ENCODE peak calls at places on chromosomes 3 and 15, in four cellular contexts. One of them, this sample, is unnamed.

GRCh38 chr3:182979719-182980191 is 583 bp downstream of the DCUN1D1 start:
- DNase-seq in HepG2: peak
- DNase-seq in GM12878: no peak
- DNase-seq in K562: peak
- DNase-seq in this sample: peak

GRCh38 chr15:55827965-55828364 is 85.0 kb upstream of the PRTG start:
- DNase-seq in GM12878: no peak
- DNase-seq in HepG2: no peak
- DNase-seq in K562: no peak
- DNase-seq in this sample: no peak

GRCh38 chr3:40574661-40575060 is 49.9 kb downstream of the ZNF621 start:
- DNase-seq in HepG2: no peak
- DNase-seq in K562: peak
- DNase-seq in GM12878: no peak
- DNase-seq in this sample: no peak

GRCh38 chr15:82272154-82272553 is 9.5 kb downstream of the SAXO2 start:
- DNase-seq in K562: no peak
- DNase-seq in GM12878: no peak
- DNase-seq in HepG2: no peak
- DNase-seq in this sample: no peak

GRCh38 chr3:178353292-178353814 is 182.9 kb upstream of the KCNMB2 start:
- DNase-seq in HepG2: no peak
- DNase-seq in GM12878: no peak
- DNase-seq in K562: no peak
- DNase-seq in this sample: no peak

GRCh38 chr15:31347067-31347975 is 20.7 kb downstream of the KLF13 start:
- DNase-seq in HepG2: no peak
- DNase-seq in GM12878: no peak
- DNase-seq in K562: no peak
- DNase-seq in this sample: no peak

GRCh38 chr3:64190517-64191515 is 34.5 kb downstream of the PRICKLE2 start:
- DNase-seq in HepG2: no peak
- DNase-seq in K562: no peak
- DNase-seq in GM12878: no peak
- DNase-seq in this sample: no peak

GRCh38 chr3:146044046-146044445 is 116.9 kb downstream of the PLOD2 start:
- DNase-seq in GM12878: no peak
- DNase-seq in K562: no peak
- DNase-seq in HepG2: no peak
- DNase-seq in this sample: no peak

GRCh38 chr3:107861904-107862303 is 228.9 kb downstream of the CD47 start:
- DNase-seq in GM12878: peak
- DNase-seq in HepG2: no peak
- DNase-seq in K562: no peak
- DNase-seq in this sample: no peak

GRCh38 chr3:40975711-40976121 is 223.6 kb upstream of the CTNNB1 start:
- DNase-seq in K562: no peak
- DNase-seq in HepG2: no peak
- DNase-seq in GM12878: no peak
- DNase-seq in this sample: no peak

GRCh38 chr15:67613708-67614107 is 71.2 kb downstream of the MAP2K5 start:
- DNase-seq in HepG2: no peak
- DNase-seq in K562: peak
- DNase-seq in GM12878: no peak
- DNase-seq in this sample: no peak

GRCh38 chr3:156702367-156702766 is 28.0 kb downstream of the TIPARP start:
- DNase-seq in GM12878: no peak
- DNase-seq in K562: no peak
- DNase-seq in HepG2: no peak
- DNase-seq in this sample: no peak

GRCh38 chr3:48320994-48321393 is 12.5 kb downstream of the SPINK8 start:
- DNase-seq in HepG2: no peak
- DNase-seq in K562: no peak
- DNase-seq in GM12878: no peak
- DNase-seq in this sample: no peak

GRCh38 chr3:152213086-152213674 is 55.5 kb upstream of the MBNL1 start:
- DNase-seq in HepG2: no peak
- DNase-seq in K562: no peak
- DNase-seq in GM12878: no peak
- DNase-seq in this sample: no peak

GRCh38 chr3:172608575-172608974 is 85.3 kb upstream of the TNFSF10 start:
- DNase-seq in GM12878: no peak
- DNase-seq in K562: no peak
- DNase-seq in HepG2: no peak
- DNase-seq in this sample: no peak

GRCh38 chr15:80761754-80762153 is 17.4 kb upstream of the CEMIP start:
- DNase-seq in HepG2: no peak
- DNase-seq in K562: no peak
- DNase-seq in GM12878: no peak
- DNase-seq in this sample: no peak

GRCh38 chr3:12541625-12542024 is 3.7 kb downstream of the MKRN2OS start:
- DNase-seq in GM12878: no peak
- DNase-seq in HepG2: no peak
- DNase-seq in K562: peak
- DNase-seq in this sample: peak

GRCh38 chr3:60989893-60990740 is 261.1 kb downstream of the FHIT start:
- DNase-seq in HepG2: no peak
- DNase-seq in GM12878: no peak
- DNase-seq in K562: no peak
- DNase-seq in this sample: no peak

GRCh38 chr3:128753715-128754114 is 27.7 kb downstream of the RAB7A start:
- DNase-seq in GM12878: no peak
- DNase-seq in K562: no peak
- DNase-seq in HepG2: no peak
- DNase-seq in this sample: no peak

GRCh38 chr3:192207661-192208060 is 519.7 kb downstream of the FGF12 start:
- DNase-seq in GM12878: no peak
- DNase-seq in K562: no peak
- DNase-seq in HepG2: no peak
- DNase-seq in this sample: no peak

GRCh38 chr15:78392430-78392829 is 45.6 kb upstream of the IREB2 start:
- DNase-seq in GM12878: no peak
- DNase-seq in K562: no peak
- DNase-seq in HepG2: no peak
- DNase-seq in this sample: peak

GRCh38 chr3:124298951-124299350 is 307.0 kb upstream of the ROPN1 start:
- DNase-seq in K562: no peak
- DNase-seq in HepG2: no peak
- DNase-seq in GM12878: peak
- DNase-seq in this sample: no peak

GRCh38 chr15:70266412-70267089 is 168.8 kb upstream of the TLE3 start:
- DNase-seq in GM12878: no peak
- DNase-seq in HepG2: no peak
- DNase-seq in K562: no peak
- DNase-seq in this sample: no peak

GRCh38 chr3:13588221-13588701 is 39.3 kb downstream of the FBLN2 start:
- DNase-seq in GM12878: no peak
- DNase-seq in HepG2: no peak
- DNase-seq in K562: no peak
- DNase-seq in this sample: peak

GRCh38 chr3:185534511-185534910 is 17.9 kb downstream of the LIPH start:
- DNase-seq in K562: no peak
- DNase-seq in HepG2: no peak
- DNase-seq in GM12878: no peak
- DNase-seq in this sample: no peak

GRCh38 chr3:185527364-185527763 is 25.0 kb downstream of the LIPH start:
- DNase-seq in K562: no peak
- DNase-seq in HepG2: peak
- DNase-seq in GM12878: no peak
- DNase-seq in this sample: no peak

GRCh38 chr3:185526349-185526951 is 25.9 kb downstream of the LIPH start:
- DNase-seq in K562: no peak
- DNase-seq in HepG2: no peak
- DNase-seq in GM12878: no peak
- DNase-seq in this sample: no peak

GRCh38 chr3:185532881-185533280 is 19.5 kb downstream of the LIPH start:
- DNase-seq in HepG2: no peak
- DNase-seq in GM12878: no peak
- DNase-seq in K562: no peak
- DNase-seq in this sample: no peak

GRCh38 chr3:185528481-185529009 is 23.8 kb downstream of the LIPH start:
- DNase-seq in GM12878: no peak
- DNase-seq in HepG2: no peak
- DNase-seq in K562: peak
- DNase-seq in this sample: no peak
- TF ChIP-seq ATF2 in GM12878: no peak
- TF ChIP-seq ATF2 in HepG2: no peak
- TF ChIP-seq ATF2 in K562: no peak
- TF ChIP-seq ATF2 in this sample: no peak

DNA sequence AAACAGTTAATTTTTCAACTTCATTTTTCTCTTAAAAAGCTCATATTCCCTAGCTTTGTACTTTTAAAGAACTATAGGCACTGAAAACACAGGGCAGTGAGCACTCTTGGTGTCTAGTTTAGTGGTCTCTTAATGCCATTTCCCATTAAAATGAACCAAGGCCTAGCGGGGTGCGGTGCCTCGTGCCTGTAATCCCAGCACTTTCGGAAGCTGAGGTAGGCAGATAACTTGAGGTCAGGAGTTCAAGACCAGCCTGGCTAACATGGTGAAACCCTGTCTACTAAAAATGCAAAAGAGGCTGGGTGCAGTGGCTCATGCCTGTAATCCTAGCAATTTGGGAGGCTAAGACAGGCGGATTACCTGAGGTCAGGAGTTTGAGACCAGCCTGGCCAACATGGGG is 45.5 kb downstream of the LDHAL6B start:
- DNase-seq in K562: no peak
- DNase-seq in GM12878: no peak
- DNase-seq in HepG2: no peak
- DNase-seq in this sample: no peak
- TF ChIP-seq CBFB in K562: no peak
- TF ChIP-seq CBFB in GM12878: no peak
- TF ChIP-seq CBFB in HepG2: no peak
- TF ChIP-seq CBFB in this sample: no peak

DNA sequence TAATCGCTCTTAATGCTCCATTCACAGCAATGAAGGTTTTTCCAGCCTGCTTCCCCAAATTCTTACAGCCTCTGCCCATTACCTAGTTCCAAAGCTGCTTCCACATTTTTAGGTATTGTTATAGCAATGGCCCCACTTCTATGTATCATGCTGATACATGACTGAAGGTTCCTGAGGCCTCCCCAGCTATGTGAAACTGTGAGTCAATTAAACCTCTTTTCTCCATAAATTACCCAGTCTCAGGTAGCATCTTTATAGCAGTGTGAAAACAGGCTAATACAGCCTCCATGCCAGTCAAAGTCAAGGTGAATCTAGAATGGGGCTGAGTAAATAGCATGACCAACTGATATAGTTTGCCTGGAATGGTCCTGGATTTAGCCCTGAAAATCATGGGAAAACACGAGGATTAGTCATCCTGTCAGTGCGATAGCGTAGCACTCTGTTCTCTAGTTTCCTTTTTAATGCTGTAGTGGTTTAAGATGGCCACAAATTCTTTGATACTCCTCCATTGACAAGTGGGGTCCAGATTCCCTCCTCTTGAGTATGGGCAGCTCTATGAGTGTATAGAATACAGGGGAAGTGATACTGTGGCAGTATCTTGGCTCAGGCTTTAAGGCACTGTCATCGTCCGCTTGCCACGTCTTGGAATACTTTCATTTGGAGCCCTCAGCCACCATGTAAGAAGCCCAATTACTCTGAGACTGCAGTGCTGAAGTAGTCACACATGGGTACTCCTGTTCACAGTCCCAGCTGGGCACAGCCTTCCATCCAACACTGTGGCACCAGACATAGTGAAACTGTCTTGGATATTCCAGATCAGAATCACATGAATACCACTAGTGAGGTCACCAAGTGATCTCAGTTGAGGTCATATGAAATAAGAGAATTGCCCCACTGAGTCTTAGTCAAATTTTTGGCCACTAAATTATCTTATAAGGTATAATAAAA is 94.0 kb upstream of the PLCL2 start:
- DNase-seq in K562: no peak
- DNase-seq in HepG2: no peak
- DNase-seq in GM12878: no peak
- DNase-seq in this sample: no peak
- TF ChIP-seq ATF2 in K562: no peak
- TF ChIP-seq ATF2 in HepG2: no peak
- TF ChIP-seq ATF2 in GM12878: no peak
- TF ChIP-seq ATF2 in this sample: no peak

DNA sequence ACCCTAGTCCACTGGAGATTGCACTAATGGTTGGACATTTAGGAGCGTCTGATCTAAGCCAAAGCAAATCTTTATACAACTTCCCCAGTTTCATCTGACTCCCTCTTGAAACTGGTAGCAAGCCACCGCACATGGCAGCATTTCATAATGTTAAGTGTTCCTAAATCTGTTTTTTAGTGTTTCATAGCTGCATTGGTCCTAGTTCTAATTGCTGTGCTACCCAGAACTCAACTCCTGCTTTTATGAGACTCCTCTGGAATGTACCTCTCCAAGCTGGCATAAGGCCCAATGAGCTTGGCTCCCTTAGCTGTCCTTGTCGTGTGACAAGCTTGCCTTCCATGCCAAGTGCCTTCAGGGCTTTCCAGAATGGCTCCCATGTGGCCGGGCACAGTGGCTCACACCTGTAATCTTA is 65.3 kb upstream of the FLNB start:
- DNase-seq in K562: no peak
- DNase-seq in GM12878: no peak
- DNase-seq in HepG2: no peak
- DNase-seq in this sample: no peak
- TF ChIP-seq CBFB in K562: no peak
- TF ChIP-seq CBFB in GM12878: no peak
- TF ChIP-seq CBFB in HepG2: no peak
- TF ChIP-seq CBFB in this sample: no peak

DNA sequence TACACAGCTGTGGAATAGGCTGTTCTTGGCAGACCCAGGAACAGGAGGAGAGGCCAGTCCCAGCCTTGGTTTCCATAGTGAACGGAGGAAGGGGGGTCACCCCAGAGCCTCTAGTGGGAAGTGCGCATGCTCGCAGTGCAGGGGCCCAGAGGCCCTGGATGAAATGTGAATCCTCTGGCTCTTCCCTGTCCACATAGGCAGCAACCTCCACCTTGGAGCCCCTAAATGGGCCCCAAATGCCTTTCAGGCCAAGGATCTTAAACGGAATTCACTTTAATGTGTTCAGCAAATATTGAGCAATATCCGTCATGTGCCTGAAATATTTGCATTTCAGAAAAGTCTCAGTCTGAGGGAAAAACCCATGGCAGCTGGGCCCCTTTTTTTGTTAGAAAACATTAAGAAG is 3.3 kb upstream of the NDN start:
- DNase-seq in K562: no peak
- DNase-seq in HepG2: peak
- DNase-seq in GM12878: no peak
- DNase-seq in this sample: peak
- TF ChIP-seq ATF2 in K562: no peak
- TF ChIP-seq ATF2 in HepG2: peak
- TF ChIP-seq ATF2 in GM12878: no peak
- TF ChIP-seq ATF2 in this sample: no peak

GRCh38 chr3:117793684-117794304 is 1084.2 kb downstream of the TUSC7 start:
- DNase-seq in HepG2: no peak
- DNase-seq in GM12878: no peak
- DNase-seq in K562: no peak
- DNase-seq in this sample: no peak
- TF ChIP-seq CBFB in HepG2: no peak
- TF ChIP-seq CBFB in GM12878: no peak
- TF ChIP-seq CBFB in K562: no peak
- TF ChIP-seq CBFB in this sample: no peak